ENCODE peak calls at places on chromosomes 16 and 17, in six cellular contexts. E is HepG2, N is H1, I is GM12878, Z is SK-N-SH, Q is K562. P is an unnamed sample.

GRCh38 chr17:27807567-27808470 is 7.5 kb upstream of the NOS2 start:
- DNase-seq in E (no peak), N (no peak), I (peak), Z (no peak), Q (no peak), P (no peak)

GRCh38 chr16:89114159-89114981 is 20.7 kb downstream of the ACSF3 start:
- DNase-seq in E (no peak), N (no peak), I (no peak), Z (no peak), Q (no peak), P (no peak)

GRCh38 chr16:88856122-88856827 is 472 bp downstream of the GALNS start:
- DNase-seq in E (no peak), N (no peak), I (no peak), Z (no peak), Q (peak), P (no peak)

GRCh38 chr17:45645330-45645729 is 138.8 kb upstream of the CRHR1 start:
- DNase-seq in E (no peak), N (no peak), I (no peak), Z (no peak), Q (no peak), P (no peak)

GRCh38 chr17:21368545-21369246 is 7.5 kb upstream of the KCNJ12 start:
- DNase-seq in E (no peak), N (no peak), I (no peak), Z (no peak), Q (no peak), P (no peak)

GRCh38 chr17:69103557-69104233 is 38.0 kb downstream of the ABCA6 start:
- DNase-seq in E (peak), N (no peak), I (no peak), Z (no peak), Q (peak), P (no peak)

GRCh38 chr16:87829988-87830672 is 39.2 kb downstream of the SLC7A5 start:
- DNase-seq in E (no peak), N (no peak), I (no peak), Z (no peak), Q (no peak), P (no peak)

GRCh38 chr17:31858647-31859486 is at the start of gene COPRS:
- DNase-seq in E (peak), N (peak), I (no peak), Z (peak), Q (peak), P (peak)

GRCh38 chr16:1152123-1152638 is 725 bp upstream of the CACNA1H start:
- DNase-seq in E (no peak), N (no peak), I (no peak), Z (no peak), Q (no peak), P (no peak)

GRCh38 chr16:77057161-77057736 is 133.7 kb upstream of the MON1B start:
- DNase-seq in E (no peak), N (no peak), I (no peak), Z (no peak), Q (no peak), P (no peak)

GRCh38 chr17:32141690-32142037 is 638 bp upstream of the RHOT1 start:
- DNase-seq in E (no peak), N (no peak), I (no peak), Z (no peak), Q (no peak), P (no peak)

GRCh38 chr16:46932802-46933201 is 40.7 kb downstream of the DNAJA2 start:
- DNase-seq in E (no peak), N (peak), I (no peak), Z (no peak), Q (no peak), P (no peak)

GRCh38 chr17:9729034-9729650 is 62.2 kb downstream of the DHRS7C start:
- DNase-seq in E (peak), N (no peak), I (peak), Z (peak), Q (peak), P (peak)

GRCh38 chr16:66928702-66929388 is 3.5 kb upstream of the RRAD start:
- DNase-seq in E (peak), N (peak), I (no peak), Z (peak), Q (peak), P (no peak)

GRCh38 chr16:1330260-1330914 is 3.1 kb upstream of the BAIAP3 start:
- DNase-seq in E (peak), N (no peak), I (no peak), Z (no peak), Q (no peak), P (no peak)

GRCh38 chr16:87327798-87328495 is 10.8 kb upstream of the C16orf95 start:
- DNase-seq in E (no peak), N (no peak), I (no peak), Z (no peak), Q (no peak), P (no peak)

GRCh38 chr17:80924807-80925610 is 66.6 kb upstream of the CHMP6 start:
- DNase-seq in E (no peak), N (no peak), I (no peak), Z (no peak), Q (no peak), P (no peak)

GRCh38 chr17:44501866-44502265 is 1.3 kb downstream of the GPATCH8 start:
- DNase-seq in E (no peak), N (no peak), I (no peak), Z (no peak), Q (no peak), P (no peak)

GRCh38 chr17:7704601-7705268 is at the start of gene EFNB3:
- DNase-seq in E (no peak), N (no peak), I (no peak), Z (peak), Q (peak), P (no peak)

GRCh38 chr17:4623249-4623648 is 18.2 kb downstream of the ALOX15 start:
- DNase-seq in E (no peak), N (no peak), I (no peak), Z (no peak), Q (no peak), P (no peak)

GRCh38 chr17:17186051-17186450 is 20.1 kb downstream of the PLD6 start:
- DNase-seq in E (no peak), N (no peak), I (no peak), Z (no peak), Q (no peak), P (no peak)

GRCh38 chr17:83189013-83189672 is 109.7 kb downstream of the METRNL start:
- DNase-seq in E (no peak), N (no peak), I (no peak), Z (no peak), Q (no peak), P (no peak)

GRCh38 chr17:58046230-58047094 is 36.8 kb upstream of the DYNLL2 start:
- DNase-seq in E (no peak), N (no peak), I (no peak), Z (no peak), Q (no peak), P (no peak)

GRCh38 chr17:57549468-57549867 is 195.6 kb downstream of the CCDC182 start:
- DNase-seq in E (no peak), N (no peak), I (no peak), Z (no peak), Q (no peak), P (no peak)

GRCh38 chr17:10327640-10328039 is 45.2 kb downstream of the MYH13 start:
- DNase-seq in E (peak), N (peak), I (peak), Z (peak), Q (peak), P (peak)

DNA sequence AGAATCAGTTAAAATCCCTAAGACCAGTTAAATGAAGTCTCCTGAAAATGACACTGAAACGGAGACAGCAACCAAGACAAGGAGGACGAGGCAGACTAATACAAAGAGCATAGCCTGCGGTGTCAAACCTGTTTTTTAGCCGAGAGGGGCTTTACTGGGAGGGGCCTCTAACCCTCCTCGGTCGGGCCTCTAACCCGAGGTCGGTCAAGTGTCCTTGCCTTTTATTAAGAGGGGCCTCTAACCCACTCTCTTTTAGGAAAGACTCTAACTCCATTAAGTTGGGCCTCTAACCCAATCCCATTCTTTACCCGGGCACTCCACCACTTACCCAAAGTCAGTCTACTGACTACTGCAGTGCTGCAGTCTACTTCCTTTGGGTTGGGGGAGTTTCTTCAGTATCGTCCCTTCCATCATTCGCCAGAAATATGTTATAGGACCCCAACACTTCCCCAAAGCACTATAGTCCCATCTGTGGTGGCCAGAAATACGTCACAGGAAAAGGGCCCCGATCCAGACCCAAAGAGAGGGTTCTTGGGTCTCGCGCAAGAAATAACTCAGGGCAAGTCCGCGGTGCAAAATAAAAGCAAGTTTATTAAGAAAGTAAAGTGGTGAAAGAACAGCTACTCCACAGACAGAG is 39.2 kb upstream of the ARL4D start:
- DNase-seq in E (no peak), N (no peak), I (no peak), Z (no peak), Q (no peak), P (no peak)
- H3K4me3 ChIP-seq in E (peak), N (no peak), I (peak), Z (peak), Q (no peak), P (no peak)

GRCh38 chr16:82628741-82629140 is 2.0 kb downstream of the CDH13 start:
- DNase-seq in E (no peak), N (no peak), I (no peak), Z (no peak), Q (no peak), P (no peak)

GRCh38 chr16:82629441-82630027 is 2.8 kb downstream of the CDH13 start:
- DNase-seq in E (no peak), N (no peak), I (no peak), Z (no peak), Q (no peak), P (no peak)

GRCh38 chr16:82630219-82630618 is 3.5 kb downstream of the CDH13 start:
- DNase-seq in E (no peak), N (no peak), I (no peak), Z (no peak), Q (no peak), P (no peak)

GRCh38 chr16:82631701-82632685 is 5.2 kb downstream of the CDH13 start:
- DNase-seq in E (no peak), N (no peak), I (no peak), Z (peak), Q (peak), P (no peak)

DNA sequence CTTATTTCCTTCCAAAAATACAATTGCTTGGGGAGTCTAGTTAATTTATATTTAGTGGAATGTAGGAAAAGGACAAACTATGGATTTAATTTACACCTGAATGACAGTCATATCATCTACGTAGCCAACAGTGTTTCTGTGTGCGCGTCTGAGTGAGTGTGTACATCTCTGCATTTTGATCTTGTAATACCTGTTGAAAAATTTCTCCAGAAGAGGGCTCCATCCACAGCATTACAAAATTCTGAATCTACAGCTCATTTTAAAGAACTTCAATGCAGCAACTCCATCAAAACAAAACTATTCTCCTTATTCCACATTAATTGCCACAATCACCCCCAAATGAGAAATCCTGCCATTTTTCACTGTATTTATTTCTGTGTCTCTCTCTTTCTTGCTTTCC is 3.9 kb downstream of the CDH13 start:
- DNase-seq in E (no peak), N (no peak), I (no peak), Z (no peak), Q (no peak), P (no peak)
- H3K4me2 ChIP-seq in E (no peak), N (no peak), I (no peak), Z (peak), Q (no peak), P (no peak)

GRCh38 chr16:26905336-26905735 is 161.4 kb upstream of the C16orf82 start:
- DNase-seq in E (no peak), N (no peak), I (no peak), Z (no peak), Q (no peak), P (no peak)
- TF ChIP-seq SIN3A in E (no peak), N (no peak), I (no peak), Z (no peak), Q (no peak), P (no peak)

GRCh38 chr17:40900819-40901356 is 15.8 kb upstream of the KRT20 start:
- DNase-seq in E (peak), N (no peak), I (no peak), Z (no peak), Q (no peak), P (no peak)

GRCh38 chr17:40906613-40907012 is 21.6 kb upstream of the KRT20 start:
- DNase-seq in E (no peak), N (no peak), I (no peak), Z (no peak), Q (no peak), P (no peak)

GRCh38 chr17:40905370-40905769 is 20.3 kb upstream of the KRT20 start:
- DNase-seq in E (no peak), N (no peak), I (no peak), Z (no peak), Q (no peak), P (no peak)

GRCh38 chr17:40901981-40902862 is 17.2 kb upstream of the KRT20 start:
- DNase-seq in E (peak), N (no peak), I (no peak), Z (no peak), Q (no peak), P (peak)

GRCh38 chr17:40903129-40903847 is 18.2 kb upstream of the KRT20 start:
- DNase-seq in E (peak), N (no peak), I (no peak), Z (no peak), Q (peak), P (peak)
- H3K4me3 ChIP-seq in E (no peak), N (no peak), I (no peak), Z (no peak), Q (no peak), P (peak)

DNA sequence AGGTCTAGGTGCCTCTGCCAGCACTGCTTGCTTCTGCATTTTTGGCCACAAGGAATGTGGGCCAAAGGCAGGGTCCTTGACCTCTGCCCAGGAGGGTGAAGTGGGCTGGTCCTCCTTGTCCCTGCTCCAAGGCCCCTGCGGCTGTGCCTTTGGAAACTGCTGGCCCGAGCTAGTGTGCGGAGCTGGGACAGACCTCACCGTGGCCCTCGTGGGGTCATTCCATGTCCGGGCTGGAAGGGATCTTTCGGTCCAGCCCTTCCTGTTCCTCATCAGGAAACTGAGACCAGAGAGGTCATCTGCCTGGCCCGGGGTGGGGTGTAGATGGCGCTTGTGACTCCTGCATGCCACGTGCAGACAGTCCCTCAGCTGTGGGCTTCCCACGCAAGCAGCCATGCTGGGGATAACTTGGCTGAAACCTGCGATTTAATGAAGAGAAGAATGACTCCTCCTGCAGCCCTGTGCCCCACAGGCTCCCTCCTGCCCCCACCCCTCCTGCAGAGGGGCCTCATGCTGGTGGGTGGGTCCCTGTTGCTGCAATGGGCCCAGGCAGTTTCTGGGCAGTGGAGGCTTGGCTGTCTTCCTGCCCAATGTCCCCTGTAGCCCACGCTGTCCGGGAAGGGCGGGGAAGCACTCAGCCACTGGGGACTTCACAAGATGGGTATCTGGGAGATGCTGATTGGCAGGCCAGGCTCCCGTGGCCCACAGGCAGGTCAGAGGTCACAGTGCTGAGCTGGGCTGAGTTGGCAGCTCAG is 245.2 kb downstream of the SEC14L1 start:
- DNase-seq in E (no peak), N (no peak), I (no peak), Z (peak), Q (peak), P (no peak)
- H3K4me2 ChIP-seq in E (peak), N (no peak), I (no peak), Z (no peak), Q (no peak), P (no peak)

DNA sequence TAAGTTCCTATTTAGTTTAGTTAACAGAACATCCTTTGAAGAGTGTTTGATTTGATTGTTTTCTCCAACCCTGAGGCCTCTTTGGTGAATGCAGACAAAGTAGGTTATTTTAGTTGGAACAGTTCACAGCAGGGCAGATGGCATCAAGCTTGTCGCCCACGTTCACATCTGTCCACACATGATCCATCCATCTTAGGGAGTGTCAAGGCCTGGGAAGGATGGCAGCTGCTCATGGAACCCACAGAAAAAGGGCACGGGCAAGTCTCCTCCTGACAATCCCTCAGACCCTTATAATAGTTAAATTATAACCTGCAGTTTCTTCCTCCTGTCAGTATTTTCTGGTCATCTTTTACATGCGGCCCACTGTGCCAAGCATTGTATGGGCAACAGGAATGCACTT is 60.2 kb downstream of the KNOP1 start:
- DNase-seq in E (no peak), N (no peak), I (no peak), Z (no peak), Q (no peak), P (no peak)
- TF ChIP-seq SIN3A in E (no peak), N (no peak), I (no peak), Z (no peak), Q (no peak), P (no peak)

DNA sequence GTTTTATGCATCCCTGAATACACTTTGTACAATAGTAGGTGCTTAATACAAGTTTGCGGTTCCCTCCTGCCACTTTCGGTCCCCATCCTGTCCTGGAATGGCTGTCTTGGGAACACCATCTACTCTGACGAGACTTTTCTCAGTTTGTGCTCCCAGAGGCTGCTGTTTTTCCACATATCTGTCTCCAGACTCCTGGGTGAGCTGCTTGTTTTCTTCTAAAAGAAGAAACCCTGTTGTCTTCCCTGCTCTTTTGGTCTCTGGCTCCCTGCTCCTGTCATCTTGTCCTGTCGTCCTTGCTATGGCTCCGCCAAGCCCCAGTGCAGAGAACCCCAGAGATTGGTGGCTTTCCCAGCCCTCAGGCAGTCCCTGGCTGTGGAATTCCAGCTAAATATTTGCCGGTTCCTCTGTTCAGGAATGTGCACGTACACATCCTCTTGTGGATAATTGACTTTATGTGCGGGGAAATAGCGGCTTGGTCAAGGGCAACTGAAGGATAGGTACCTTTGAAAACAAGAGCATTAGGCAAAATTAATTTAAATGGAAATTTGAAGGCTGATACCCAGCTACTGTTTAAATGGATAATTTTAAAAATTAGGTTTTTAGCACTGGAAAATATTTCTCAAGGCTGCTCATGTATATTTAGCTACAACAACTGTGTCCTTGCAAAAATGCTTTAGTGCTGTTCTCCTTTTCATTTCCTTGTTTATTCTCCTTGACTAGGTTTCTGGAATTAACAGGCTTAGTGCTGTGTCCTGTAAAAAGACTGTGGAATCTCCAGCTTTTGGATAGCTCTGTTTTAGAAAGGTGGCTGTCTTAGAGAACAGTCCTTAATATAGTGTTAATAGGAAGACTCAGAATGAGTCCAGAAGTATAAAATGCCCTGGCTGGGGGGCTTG is 50.2 kb upstream of the SLC12A3 start:
- DNase-seq in E (peak), N (no peak), I (no peak), Z (no peak), Q (no peak), P (no peak)
- H3K4me3 ChIP-seq in E (peak), N (no peak), I (no peak), Z (no peak), Q (no peak), P (no peak)

P was measured in HCT116.